ENCODE peak calls at places on chromosomes 16 and 17, in four cellular contexts. I, O, S and R are unnamed samples.

GRCh38 chr17:81564778-81565177 is 12.6 kb upstream of the FAAP100 start:
- DNase-seq in I (no peak), O (no peak), S (no peak), R (no peak)

GRCh38 chr17:76051071-76051467 is 21.2 kb downstream of the SRP68 start:
- DNase-seq in I (no peak), O (no peak), S (no peak), R (no peak)

GRCh38 chr16:1991135-1991551 is 1.4 kb downstream of the SYNGR3 start:
- DNase-seq in I (no peak), O (no peak), S (no peak), R (no peak)

GRCh38 chr16:88905563-88905962 is 39.1 kb upstream of the PABPN1L start:
- DNase-seq in I (no peak), O (peak), S (no peak), R (no peak)

GRCh38 chr17:6701719-6702118 is 11.4 kb downstream of the SLC13A5 start:
- DNase-seq in I (no peak), O (peak), S (peak), R (no peak)

GRCh38 chr17:57211543-57211942 is 44.8 kb upstream of the MSI2 start:
- DNase-seq in I (no peak), O (no peak), S (no peak), R (peak)

GRCh38 chr17:77318491-77319210 is 177.9 kb downstream of the SEC14L1 start:
- DNase-seq in I (no peak), O (peak), S (peak), R (peak)

GRCh38 chr17:77531002-77531401 is 390.2 kb downstream of the SEC14L1 start:
- DNase-seq in I (no peak), O (no peak), S (no peak), R (no peak)

GRCh38 chr17:41684050-41684449 is 4.6 kb upstream of the EIF1 start:
- DNase-seq in I (no peak), O (no peak), S (no peak), R (no peak)
- H3K4me3 ChIP-seq in I (no peak), O (no peak), S (no peak), R (no peak)

DNA sequence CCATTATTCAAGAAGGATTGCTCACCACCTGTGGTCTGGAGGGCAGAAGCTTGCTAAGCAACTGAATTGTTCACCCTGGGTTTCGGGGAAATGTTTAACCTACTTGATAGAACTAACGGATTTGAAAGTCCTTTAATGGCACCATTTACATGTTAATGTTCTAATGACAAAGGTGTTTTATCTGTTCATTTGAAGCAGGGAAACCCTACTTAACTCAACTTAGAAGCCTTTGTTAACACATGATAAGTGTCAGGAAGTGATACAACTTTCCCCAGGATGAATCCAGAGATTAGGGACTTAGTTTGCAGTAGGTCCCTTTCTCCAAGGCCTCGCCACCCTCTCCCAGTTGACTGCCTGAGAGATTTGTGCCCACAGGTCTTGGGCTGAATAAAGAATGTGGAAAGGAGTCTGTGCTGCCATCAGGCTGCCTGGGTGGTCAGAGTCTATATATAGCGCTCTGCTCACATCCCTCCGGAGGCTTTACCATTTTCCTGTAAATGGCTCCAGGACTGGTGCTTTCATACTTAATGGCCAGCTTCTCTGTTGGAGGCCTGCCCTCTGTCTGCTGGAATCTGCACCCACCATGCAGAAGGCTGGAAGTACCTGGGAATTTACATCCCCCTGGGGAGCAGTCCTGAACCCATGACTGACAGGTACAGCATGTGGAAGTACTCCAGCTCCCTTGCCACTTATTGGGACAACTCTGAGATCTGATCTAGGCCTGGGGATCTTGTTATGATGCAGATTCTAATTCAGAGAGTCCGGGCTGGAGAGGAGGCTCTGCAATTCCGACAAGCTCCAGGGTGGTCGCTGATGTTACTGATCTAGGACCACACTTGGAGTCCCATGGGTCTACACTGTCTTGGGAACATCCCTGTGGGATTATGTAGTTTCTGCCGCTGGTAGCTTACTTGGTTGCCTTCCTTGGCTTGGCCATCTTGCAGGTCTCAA is 99.9 kb downstream of the ASIC2 start:
- DNase-seq in I (no peak), O (no peak), S (no peak), R (no peak)
- TF ChIP-seq CTCF in I (no peak), O (no peak), S (no peak), R (no peak)

GRCh38 chr16:77556203-77556602 is 121.4 kb upstream of the ADAMTS18 start:
- DNase-seq in I (no peak), O (no peak), S (no peak), R (no peak)
- H3K4me3 ChIP-seq in I (no peak), O (no peak), S (no peak), R (peak)

DNA sequence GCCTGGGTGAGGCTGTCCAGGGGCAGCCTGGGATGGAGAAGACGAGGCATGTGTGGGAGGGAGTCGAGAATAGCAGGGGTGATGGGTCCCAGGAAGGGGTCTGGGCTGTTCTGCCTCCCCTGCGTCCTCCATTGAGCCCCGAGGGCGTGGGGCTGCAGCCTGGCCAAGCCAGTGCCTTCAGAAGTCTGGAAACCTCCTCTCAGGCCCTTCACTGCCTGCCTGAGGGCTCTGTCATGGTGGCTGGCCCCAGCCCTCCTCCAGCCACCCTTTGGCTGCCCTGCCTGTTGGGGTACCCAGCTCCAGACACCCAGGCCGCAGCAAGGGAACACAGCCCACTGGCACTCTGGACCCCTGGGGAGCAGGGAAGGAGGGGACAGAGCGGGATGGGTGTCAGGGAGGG is 27.6 kb downstream of the ENGASE start:
- DNase-seq in I (no peak), O (no peak), S (no peak), R (no peak)
- TF ChIP-seq CTCF in I (no peak), O (no peak), S (no peak), R (no peak)